ENCODE peak calls at places on chromosome 13, in four cellular contexts. E, G, X and I are unnamed samples.

GRCh38 chr13:65453982-65454381 is 1776.2 kb downstream of the PCDH9 start:
- DNase-seq in E (no peak), G (no peak), X (no peak), I (no peak)

GRCh38 chr13:79547821-79548220 is 66.9 kb downstream of the NDFIP2 start:
- DNase-seq in E (no peak), G (no peak), X (peak; percentile 19), I (no peak)

GRCh38 chr13:20721058-20721453 is 17.6 kb downstream of the IL17D start:
- DNase-seq in E (no peak), G (no peak), X (no peak), I (no peak)

GRCh38 chr13:96696501-96696900 is 297.8 kb downstream of the OXGR1 start:
- DNase-seq in E (peak; percentile 30), G (no peak), X (no peak), I (no peak)

GRCh38 chr13:46639033-46639981 is 86.3 kb downstream of the LRCH1 start:
- DNase-seq in E (no peak), G (no peak), X (peak; percentile 56), I (no peak)

GRCh38 chr13:103839460-103839859 is 773.2 kb upstream of the SLC10A2 start:
- DNase-seq in E (no peak), G (no peak), X (no peak), I (no peak)

GRCh38 chr13:100529666-100530065 is 58.9 kb downstream of the GGACT start:
- DNase-seq in E (no peak), G (no peak), X (no peak), I (no peak)

GRCh38 chr13:108700421-108701170 is 71.2 kb downstream of the MYO16 start:
- DNase-seq in E (peak; percentile 57), G (peak; percentile 58), X (peak; percentile 75), I (peak; percentile 32)

GRCh38 chr13:54232700-54233099 is 1204.1 kb downstream of the OLFM4 start:
- DNase-seq in E (no peak), G (no peak), X (no peak), I (no peak)

GRCh38 chr13:43787998-43788397 is 1.2 kb upstream of the ENOX1 start:
- DNase-seq in E (peak; percentile 75), G (peak; percentile 65), X (peak; percentile 39), I (no peak)

GRCh38 chr13:44853641-44854040 is 135.6 kb downstream of the NUFIP1 start:
- DNase-seq in E (peak; percentile 21), G (no peak), X (no peak), I (no peak)

GRCh38 chr13:103799028-103799427 is 732.8 kb upstream of the SLC10A2 start:
- DNase-seq in E (no peak), G (no peak), X (no peak), I (no peak)

GRCh38 chr13:65966991-65967451 is 1263.1 kb downstream of the PCDH9 start:
- DNase-seq in E (peak; percentile 64), G (peak; percentile 55), X (peak; percentile 36), I (peak; percentile 48)

GRCh38 chr13:24854311-24854710 is 90.3 kb downstream of the RNF17 start:
- DNase-seq in E (no peak), G (no peak), X (no peak), I (peak; percentile 12)

GRCh38 chr13:108878732-108879131 is 249.3 kb downstream of the MYO16 start:
- DNase-seq in E (no peak), G (no peak), X (no peak), I (no peak)

GRCh38 chr13:19864339-19865309 is 1.2 kb upstream of the ZMYM5 start:
- DNase-seq in E (peak; percentile 78), G (peak; percentile 67), X (peak; percentile 66), I (peak; percentile 58)

GRCh38 chr13:102772042-102772425 is 1.6 kb downstream of the TEX30 start:
- DNase-seq in E (no peak), G (no peak), X (no peak), I (no peak)

GRCh38 chr13:102769679-102770078 is 3.9 kb downstream of the TEX30 start:
- DNase-seq in E (peak; percentile 31), G (no peak), X (no peak), I (peak; percentile 11)

GRCh38 chr13:102773441-102774209 is at the start of gene TEX30:
- DNase-seq in E (peak; percentile 74), G (peak; percentile 62), X (peak; percentile 80), I (peak; percentile 86)

GRCh38 chr13:102770435-102770834 is 3.2 kb downstream of the TEX30 start:
- DNase-seq in E (no peak), G (no peak), X (no peak), I (no peak)

DNA sequence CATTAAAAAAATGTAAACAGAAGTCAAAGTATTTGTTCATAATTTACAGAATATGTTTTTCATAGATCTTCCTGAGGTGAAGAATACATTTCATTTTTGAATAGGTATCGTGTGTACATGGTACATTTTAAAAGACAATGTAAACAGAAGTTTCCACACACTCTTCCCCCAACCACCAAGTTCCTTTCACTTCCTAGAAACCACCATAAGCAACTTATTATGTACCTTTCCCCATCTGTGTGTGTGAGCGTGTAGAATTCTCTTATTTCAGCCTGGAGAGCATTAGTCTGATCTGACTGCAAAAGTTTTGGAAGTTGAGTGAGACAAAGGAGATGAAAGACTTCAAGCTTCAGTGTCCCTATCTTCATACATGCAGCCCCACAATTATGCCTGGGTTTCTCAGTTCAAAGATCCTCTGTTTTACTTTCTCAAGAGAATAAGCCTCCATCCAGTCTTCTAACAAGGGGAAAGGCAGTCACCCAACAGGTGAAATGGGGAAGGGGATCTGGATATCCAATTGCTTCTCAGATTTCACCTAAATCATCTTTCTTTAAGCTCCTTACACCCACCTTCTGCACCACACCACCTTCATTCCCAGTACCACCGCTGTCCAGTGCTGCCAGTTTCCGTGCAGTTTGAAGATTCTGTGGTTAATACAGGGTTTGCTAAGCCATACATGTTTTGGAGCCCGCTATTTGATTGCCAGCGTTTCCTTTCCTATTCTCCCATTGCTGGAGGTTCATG is 2.1 kb downstream of the TEX30 start:
- DNase-seq in E (no peak), G (no peak), X (no peak), I (no peak)
- H3K4me3 ChIP-seq in E (no peak overlapping the region), G (no peak overlapping the region), X (no peak overlapping the region), I (no peak overlapping the region)

GRCh38 chr13:106492576-106493323 is 42.7 kb downstream of the EFNB2 start:
- DNase-seq in E (no peak), G (no peak), X (no peak), I (no peak)
- H3K4me3 ChIP-seq in E (no peak overlapping the region), G (no peak overlapping the region), X (no peak overlapping the region), I (no peak overlapping the region)

DNA sequence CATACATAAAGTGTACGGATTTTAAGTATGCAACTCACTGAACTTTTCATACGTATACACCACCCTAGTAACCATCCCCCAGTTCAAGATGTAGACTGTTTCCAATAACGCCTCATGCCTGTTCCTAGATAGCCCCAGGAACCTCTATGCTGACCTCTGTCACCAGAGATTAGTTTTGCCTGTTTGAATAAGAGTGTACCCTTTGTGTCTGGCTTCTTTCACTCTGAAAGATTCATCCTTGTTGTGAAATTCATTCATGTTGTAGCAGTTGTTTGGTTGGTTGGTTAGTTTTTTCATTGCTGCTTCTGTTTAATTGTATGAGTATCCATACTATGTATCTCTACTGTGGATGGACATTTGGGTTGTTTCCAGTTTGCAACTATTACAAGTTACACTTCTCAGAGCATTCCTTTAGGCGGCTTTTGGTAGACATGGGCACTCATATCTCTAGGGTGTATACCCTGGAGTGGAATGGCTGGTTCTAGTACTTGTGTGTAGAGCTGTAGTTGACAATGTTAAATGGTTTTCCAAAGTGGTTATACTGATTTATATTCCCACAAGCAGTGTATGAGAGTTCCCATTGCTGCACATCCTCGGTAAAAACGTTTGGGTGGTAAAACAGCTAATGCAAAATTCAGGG is 1.6 kb downstream of the RNASEH2B start:
- DNase-seq in E (peak; percentile 41), G (no peak), X (peak; percentile 7), I (peak; percentile 18)
- H3K4me3 ChIP-seq in E (peak overlapping the region; percentile 76), G (peak overlapping the region; percentile 81), X (peak overlapping the region; percentile 58), I (peak overlapping the region; percentile 4)

DNA sequence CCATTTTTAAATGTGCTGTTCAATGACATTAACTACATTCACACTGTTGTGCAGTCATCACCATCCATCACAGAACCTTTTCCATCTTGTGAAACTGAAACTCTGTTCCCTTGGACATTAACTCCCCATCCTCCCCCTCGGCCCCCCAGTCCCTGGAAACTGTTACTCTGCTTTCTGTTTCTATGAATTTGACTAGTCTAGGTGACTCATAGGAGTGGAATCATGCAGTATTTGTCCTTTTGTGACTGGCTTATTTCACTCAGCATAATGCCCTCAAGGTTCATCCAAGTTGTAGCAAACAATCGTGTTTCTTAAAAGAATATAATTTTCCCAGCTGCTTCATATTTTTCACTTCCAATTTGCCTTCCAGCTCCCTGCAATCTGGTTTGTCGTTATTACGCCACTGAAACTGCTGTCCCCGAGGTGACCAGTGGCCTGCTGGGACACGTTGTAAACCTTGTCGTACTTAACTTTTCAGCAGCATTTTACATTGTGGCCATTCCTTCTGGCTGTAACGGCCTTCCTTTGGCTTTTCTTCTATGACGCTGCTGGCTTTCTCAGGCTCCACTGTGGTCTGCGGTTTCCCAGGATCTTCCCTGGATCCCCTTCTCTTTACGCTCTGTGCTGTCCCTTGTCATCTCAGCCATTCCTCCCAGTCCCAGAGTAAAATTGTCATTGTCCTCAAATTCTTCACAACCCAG is 74.0 kb downstream of the DHRS12 start:
- DNase-seq in E (peak; percentile 91), G (peak; percentile 92), X (peak; percentile 88), I (peak; percentile 77)
- H3K4me3 ChIP-seq in E (peak overlapping the region; percentile 13), G (no peak overlapping the region), X (no peak overlapping the region), I (no peak overlapping the region)

GRCh38 chr13:28452755-28453154 is 42.2 kb downstream of the FLT1 start:
- DNase-seq in E (no peak), G (no peak), X (no peak), I (no peak)
- H3K4me3 ChIP-seq in E (no peak overlapping the region), G (no peak overlapping the region), X (no peak overlapping the region), I (no peak overlapping the region)

GRCh38 chr13:48923376-48923775 is 52.3 kb upstream of the FNDC3A start:
- DNase-seq in E (peak; percentile 43), G (no peak), X (no peak), I (no peak)

GRCh38 chr13:48930933-48931332 is 44.8 kb upstream of the FNDC3A start:
- DNase-seq in E (no peak), G (no peak), X (no peak), I (no peak)

GRCh38 chr13:48928781-48929430 is 46.8 kb upstream of the FNDC3A start:
- DNase-seq in E (no peak), G (no peak), X (no peak), I (no peak)
- H3K4me3 ChIP-seq in E (no peak overlapping the region), G (no peak overlapping the region), X (no peak overlapping the region), I (no peak overlapping the region)

GRCh38 chr13:26254583-26255102 is 714 bp downstream of the CDK8 start:
- DNase-seq in E (peak; percentile 23), G (peak; percentile 10), X (peak; percentile 51), I (peak; percentile 71)

GRCh38 chr13:26253787-26254582 is at the start of gene CDK8:
- DNase-seq in E (peak; percentile 88), G (peak; percentile 92), X (peak; percentile 95), I (peak; percentile 95)

GRCh38 chr13:26255717-26256277 is 1.9 kb downstream of the CDK8 start:
- DNase-seq in E (peak; percentile 6), G (no peak), X (peak; percentile 9), I (no peak)

GRCh38 chr13:26259634-26260033 is 5.7 kb downstream of the CDK8 start:
- DNase-seq in E (no peak), G (no peak), X (no peak), I (no peak)

DNA sequence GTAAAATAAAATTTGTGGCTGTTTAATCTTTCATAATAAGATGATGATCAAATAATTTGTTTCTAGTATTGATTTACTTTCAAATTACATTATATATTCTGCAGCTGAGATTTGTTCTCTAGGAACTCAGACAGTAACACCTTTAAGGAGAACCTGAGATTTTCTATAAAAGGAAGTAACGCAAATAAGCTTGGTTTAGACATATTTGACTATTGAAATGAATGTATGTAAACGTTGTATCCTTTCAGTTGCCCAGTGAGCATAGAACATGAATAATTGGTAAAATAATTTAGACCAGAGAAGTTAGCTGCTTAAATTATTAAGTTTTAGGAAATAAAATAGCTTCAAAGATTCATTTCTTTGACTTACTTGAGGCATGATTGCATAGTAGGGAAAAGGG is 3.1 kb downstream of the CDK8 start:
- DNase-seq in E (no peak), G (no peak), X (no peak), I (no peak)
- H3K4me3 ChIP-seq in E (no peak overlapping the region), G (no peak overlapping the region), X (no peak overlapping the region), I (peak overlapping the region; percentile 90)

GRCh38 chr13:38693641-38694040 is 6.8 kb downstream of the FREM2 start:
- DNase-seq in E (no peak), G (no peak), X (no peak), I (peak; percentile 26)
- H3K4me3 ChIP-seq in E (no peak overlapping the region), G (no peak overlapping the region), X (no peak overlapping the region), I (no peak overlapping the region)